ENCODE peak calls at places on chromosomes 5 and 9, in five cellular contexts. Y is heart left ventricle, R is progenitor cell of endocrine pancreas, V is dorsolateral prefrontal cortex, U is bronchial epithelial cell. I is an unnamed sample.
A peak's percentile ranks its signal among the peaks of the same experiment; 100 is the strongest.

GRCh38 chr5:59722875-59723274 is 170.7 kb downstream of the PDE4D start:
- DNase-seq in V (no peak), R (no peak), U (peak; percentile 90), Y (no peak), I (peak; percentile 54)

GRCh38 chr5:151855701-151856100 is 69.0 kb downstream of the GLRA1 start:
- DNase-seq in Y (no peak), R (no peak), V (no peak), U (no peak), I (no peak)

GRCh38 chr5:7815757-7816534 is 35.0 kb downstream of the CFAP90 start:
- DNase-seq in Y (peak; percentile 73), R (peak; percentile 84), V (peak; percentile 63), U (peak; percentile 15), I (peak; percentile 40)

GRCh38 chr5:79189439-79190234 is 46.3 kb upstream of the JMY start:
- DNase-seq in Y (no peak), V (no peak), U (no peak), R (no peak), I (no peak)

GRCh38 chr9:97411440-97411788 is 482 bp upstream of the TDRD7 start:
- DNase-seq in Y (no peak), V (no peak), U (no peak), R (no peak), I (no peak)

GRCh38 chr9:122849546-122849945 is 21.2 kb upstream of the PDCL start:
- DNase-seq in Y (no peak), V (no peak), U (no peak), R (no peak), I (no peak)

GRCh38 chr5:119484884-119485283 is 32.6 kb downstream of the HSD17B4 start:
- DNase-seq in V (no peak), U (no peak), Y (no peak), R (no peak), I (no peak)

GRCh38 chr5:37667846-37668245 is 172.0 kb downstream of the GDNF start:
- DNase-seq in U (no peak), V (no peak), R (no peak), Y (no peak), I (no peak)

GRCh38 chr5:58383459-58383858 is 76.4 kb downstream of the PLK2 start:
- DNase-seq in U (peak; percentile 70), Y (no peak), R (no peak), V (no peak), I (no peak)

GRCh38 chr5:116896001-116896400 is 321.4 kb upstream of the SEMA6A start:
- DNase-seq in V (no peak), U (no peak), R (no peak), Y (no peak), I (no peak)

GRCh38 chr9:89536145-89536574 is 38.2 kb upstream of the SEMA4D start:
- DNase-seq in U (no peak), V (no peak), R (no peak), Y (no peak), I (no peak)

GRCh38 chr5:124754206-124754927 is 7.9 kb upstream of the ZNF608 start:
- DNase-seq in U (no peak), V (no peak), Y (no peak), R (no peak), I (no peak)

GRCh38 chr9:4366649-4367330 is 66.9 kb upstream of the GLIS3 start:
- DNase-seq in R (no peak), Y (no peak), V (no peak), U (peak; percentile 44), I (peak; percentile 69)

GRCh38 chr5:58357799-58358198 is 102.1 kb downstream of the PLK2 start:
- DNase-seq in R (no peak), U (no peak), V (no peak), Y (no peak), I (no peak)

GRCh38 chr9:87527211-87527916 is 29.7 kb downstream of the DAPK1 start:
- DNase-seq in V (no peak), U (no peak), R (no peak), Y (no peak), I (no peak)

GRCh38 chr5:43121565-43122484 is 1.1 kb downstream of the ZNF131 start:
- DNase-seq in V (no peak), Y (no peak), U (peak; percentile 37), R (no peak), I (peak; percentile 76)

GRCh38 chr5:133242221-133242835 is 190.5 kb downstream of the HSPA4 start:
- DNase-seq in U (no peak), V (no peak), R (no peak), Y (no peak), I (no peak)

GRCh38 chr5:83827111-83827541 is 106.5 kb upstream of the HAPLN1 start:
- DNase-seq in R (no peak), U (peak; percentile 39), V (no peak), Y (no peak), I (peak; percentile 40)

GRCh38 chr5:94017579-94017978 is 276.2 kb upstream of the POU5F2 start:
- DNase-seq in V (no peak), R (no peak), Y (no peak), U (peak; percentile 47), I (peak; percentile 64)

GRCh38 chr9:5579881-5580280 is 49.0 kb upstream of the RIC1 start:
- DNase-seq in R (no peak), V (no peak), Y (no peak), U (no peak), I (no peak)

GRCh38 chr9:71098801-71099200 is 22.6 kb downstream of the TRPM3 start:
- DNase-seq in U (no peak), Y (no peak), V (no peak), R (no peak), I (no peak)

GRCh38 chr5:148910686-148911361 is 84.4 kb downstream of the ADRB2 start:
- DNase-seq in V (no peak), R (no peak), Y (no peak), U (peak; percentile 81), I (peak; percentile 68)

GRCh38 chr9:113537227-113537810 is 73.8 kb downstream of the RGS3 start:
- DNase-seq in V (peak; percentile 21), U (no peak), Y (no peak), R (no peak), I (no peak)

GRCh38 chr9:113928269-113928668 is 52.2 kb downstream of the ZNF618 start:
- DNase-seq in Y (no peak), U (no peak), V (no peak), R (no peak), I (no peak)

GRCh38 chr9:136151848-136152542 is 33.3 kb upstream of the TMEM250 start:
- DNase-seq in R (no peak), V (no peak), U (no peak), Y (peak; percentile 12), I (no peak)

GRCh38 chr5:109779036-109779735 is 89.5 kb downstream of the MAN2A1 start:
- DNase-seq in R (no peak), U (no peak), Y (no peak), V (no peak), I (peak; percentile 22)

GRCh38 chr5:62143268-62144229 is 162.5 kb upstream of the KIF2A start:
- DNase-seq in U (peak; percentile 59), R (no peak), V (no peak), Y (no peak), I (peak; percentile 41)

GRCh38 chr9:120655005-120655622 is 59.2 kb downstream of the MEGF9 start:
- DNase-seq in R (no peak), U (peak; percentile 85), Y (no peak), V (no peak), I (peak; percentile 45)

GRCh38 chr5:174192103-174192655 is 146.7 kb downstream of the NSG2 start:
- DNase-seq in Y (no peak), V (no peak), U (no peak), R (no peak), I (no peak)

GRCh38 chr5:139776856-139777255 is 18.8 kb upstream of the PSD2 start:
- DNase-seq in U (no peak), Y (no peak), V (no peak), R (no peak), I (no peak)

GRCh38 chr5:73747696-73748380 is 121.8 kb downstream of the ARHGEF28 start:
- DNase-seq in U (no peak), Y (no peak), R (no peak), V (no peak), I (no peak)

DNA sequence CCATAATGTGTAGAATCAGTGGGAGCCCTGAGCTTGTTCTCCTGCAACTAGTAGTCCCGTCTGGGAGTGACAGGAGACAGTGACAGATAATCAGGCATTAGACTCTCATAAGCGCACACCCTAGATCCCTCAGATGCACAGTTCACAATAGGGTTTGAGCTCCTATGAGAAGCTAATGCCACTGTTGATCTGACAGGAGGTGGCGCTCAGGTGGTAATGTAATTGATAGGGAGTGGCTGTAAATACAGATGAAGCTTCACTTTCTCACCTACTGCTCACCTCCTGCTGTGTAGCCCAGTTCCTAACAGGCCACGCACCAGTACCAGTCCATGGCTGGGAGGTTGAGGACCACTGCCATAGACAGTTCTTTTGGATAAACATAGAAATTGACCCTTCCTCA is 188.7 kb downstream of the ROR2 start:
- DNase-seq in R (no peak), Y (no peak), V (no peak), U (no peak), I (no peak)
- TF ChIP-seq CTCF in R (no peak), Y (no peak), V (no peak), U (peak; percentile 27), I (no peak)

GRCh38 chr9:127303830-127304229 is 39.3 kb downstream of the GARNL3 start:
- DNase-seq in R (no peak), Y (no peak), V (no peak), U (peak; percentile 70), I (no peak)

GRCh38 chr9:127309715-127310114 is 45.1 kb downstream of the GARNL3 start:
- DNase-seq in V (no peak), R (no peak), Y (no peak), U (no peak), I (no peak)

GRCh38 chr9:127307802-127308201 is 43.2 kb downstream of the GARNL3 start:
- DNase-seq in R (no peak), Y (peak; percentile 32), V (no peak), U (no peak), I (no peak)

GRCh38 chr9:127308559-127309429 is 44.2 kb downstream of the GARNL3 start:
- DNase-seq in Y (no peak), V (no peak), U (peak; percentile 65), R (no peak), I (peak; percentile 67)

GRCh38 chr9:127305450-127306226 is 41.1 kb downstream of the GARNL3 start:
- DNase-seq in U (no peak), R (no peak), V (no peak), Y (no peak), I (no peak)
- TF ChIP-seq CTCF in U (no peak), R (no peak), V (no peak), Y (no peak), I (no peak)

GRCh38 chr5:127280494-127281220 is 9.9 kb upstream of the MEGF10 start:
- DNase-seq in V (no peak), R (no peak), U (no peak), Y (no peak), I (no peak)
- TF ChIP-seq CTCF in V (no peak), R (peak; percentile 32), U (no peak), Y (no peak), I (peak; percentile 5)

GRCh38 chr9:95176755-95177319 is 140.7 kb downstream of the FANCC start:
- DNase-seq in R (no peak), U (no peak), Y (no peak), V (no peak), I (no peak)

GRCh38 chr9:95182854-95183563 is 134.5 kb downstream of the FANCC start:
- DNase-seq in Y (no peak), R (no peak), U (no peak), V (no peak), I (no peak)

GRCh38 chr9:95181845-95182244 is 135.7 kb downstream of the FANCC start:
- DNase-seq in Y (no peak), V (no peak), R (no peak), U (no peak), I (no peak)

GRCh38 chr9:95177617-95178016 is 139.9 kb downstream of the FANCC start:
- DNase-seq in R (no peak), Y (no peak), U (no peak), V (no peak), I (no peak)

GRCh38 chr9:95181226-95181818 is 136.2 kb downstream of the FANCC start:
- DNase-seq in R (no peak), V (no peak), U (peak; percentile 26), Y (no peak), I (peak; percentile 19)
- TF ChIP-seq CTCF in R (peak; percentile 62), V (peak; percentile 59), U (peak; percentile 26), Y (peak; percentile 49), I (peak; percentile 42)

I was measured in fibroblast of mammary gland.